ENCODE peak calls at places on chromosomes 4 and X, in ten cellular contexts. X is gastrocnemius medialis, R is type B pancreatic cell, G is omental fat pad, Q is glutamatergic neuron, Y is PC-3, N is GM06990, F is endothelial cell, A is fibroblast of the aortic adventitia, J is tibial artery. U is an unnamed sample.
A peak's percentile ranks its signal among the peaks of the same experiment; 100 is the strongest.

GRCh38 chr4:102554482-102554881 is 53.3 kb downstream of the NFKB1 start:
- DNase-seq in F (no peak), Y (no peak), R (no peak), A (peak; percentile 39), Q (no peak), G (no peak), N (no peak), J (peak; percentile 59), X (peak; percentile 53), U (no peak)

GRCh38 chr4:173360587-173361221 is 10.1 kb upstream of the SAP30 start:
- DNase-seq in Q (no peak), X (no peak), J (no peak), R (no peak), G (no peak), F (no peak), Y (peak; percentile 33), N (no peak), A (no peak), U (no peak)

GRCh38 chr4:69126030-69126429 is 29.8 kb downstream of the UGT2B7 start:
- DNase-seq in X (no peak), N (no peak), A (no peak), R (no peak), Y (no peak), J (no peak), G (no peak), F (no peak), Q (no peak), U (no peak)

GRCh38 chrX:34764842-34765241 is 107.8 kb upstream of the TMEM47 start:
- DNase-seq in Y (peak; percentile 53), R (no peak), A (no peak), Q (no peak), N (no peak), F (no peak), J (no peak), X (no peak), G (no peak), U (no peak)

GRCh38 chr4:152939655-152940054 is 3.5 kb downstream of the FHDC1 start:
- DNase-seq in X (no peak), R (no peak), A (no peak), J (no peak), N (no peak), F (no peak), Q (no peak), Y (no peak), G (no peak), U (no peak)

GRCh38 chr4:3822230-3822947 is 56.2 kb downstream of the ADRA2C start:
- DNase-seq in A (peak; percentile 8), X (no peak), J (no peak), G (no peak), F (no peak), Y (no peak), Q (no peak), N (no peak), R (no peak), U (no peak)

GRCh38 chrX:13750204-13750603 is 15.7 kb downstream of the OFD1 start:
- DNase-seq in F (no peak), R (no peak), Y (peak; percentile 78), N (no peak), G (no peak), Q (no peak), A (peak; percentile 58), X (no peak), J (no peak), U (no peak)

GRCh38 chrX:72540318-72540717 is 32.3 kb downstream of the HDAC8 start:
- DNase-seq in Y (peak; percentile 44), F (no peak), Q (no peak), G (no peak), J (no peak), X (no peak), R (no peak), A (peak; percentile 65), N (no peak), U (no peak)

GRCh38 chr4:141810038-141810701 is 173.8 kb downstream of the IL15 start:
- DNase-seq in Q (no peak), F (no peak), A (no peak), G (no peak), R (no peak), J (no peak), X (no peak), Y (no peak), N (no peak), U (no peak)

GRCh38 chrX:25878806-25879205 is 259.3 kb upstream of the MAGEB18 start:
- DNase-seq in Q (no peak), A (no peak), F (no peak), Y (no peak), J (no peak), G (no peak), N (no peak), R (no peak), X (no peak), U (no peak)

GRCh38 chr4:153788419-153789276 is at the start of gene SFRP2:
- DNase-seq in A (no peak), G (no peak), Y (no peak), J (peak; percentile 47), N (no peak), Q (peak; percentile 46), X (no peak), R (peak; percentile 71), F (peak; percentile 40), U (no peak)

GRCh38 chr4:8115203-8115520 is 43.5 kb downstream of the ABLIM2 start:
- DNase-seq in R (no peak), G (no peak), A (no peak), J (no peak), Q (no peak), X (no peak), N (no peak), Y (no peak), F (no peak), U (no peak)

GRCh38 chrX:15874672-15875071 is 20.1 kb upstream of the AP1S2 start:
- DNase-seq in Q (no peak), G (no peak), X (no peak), F (no peak), J (no peak), A (no peak), Y (no peak), N (no peak), R (no peak), U (no peak)

DNA sequence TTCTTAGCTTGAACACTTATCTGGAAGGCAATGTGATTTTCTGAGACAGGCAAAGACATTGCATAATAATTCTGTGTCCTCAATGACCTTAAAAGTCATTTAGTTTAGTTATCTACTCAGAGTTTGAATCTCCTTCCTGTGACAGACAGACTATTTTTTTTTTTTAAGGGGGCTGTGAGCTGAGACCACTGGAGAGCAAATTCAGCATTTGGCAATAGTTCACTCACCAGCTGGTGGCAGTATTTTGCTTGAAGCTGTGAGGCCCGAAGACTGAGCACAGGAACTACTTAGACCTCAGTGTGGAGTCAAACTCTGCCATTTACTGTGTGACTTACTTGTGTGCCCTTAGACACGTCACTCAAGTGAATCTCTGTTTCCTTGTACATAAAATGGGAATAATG is 22.9 kb upstream of the CPE start:
- DNase-seq in N (no peak), Y (peak; percentile 54), R (no peak), G (no peak), Q (peak; percentile 61), X (no peak), F (peak; percentile 38), J (peak; percentile 40), A (peak; percentile 72), U (no peak)
- TF ChIP-seq CTCF in N (peak; percentile 57), Y (peak; percentile 73), R (peak; percentile 69), G (no peak), Q (no peak), X (peak; percentile 16), F (no peak), J (peak; percentile 56), A (peak; percentile 66), U (peak; percentile 51)

GRCh38 chr4:92600638-92601037 is 296.9 kb downstream of the GRID2 start:
- DNase-seq in J (no peak), N (no peak), R (no peak), A (no peak), Q (no peak), G (no peak), F (peak; percentile 8), X (no peak), Y (peak; percentile 1), U (no peak)
- TF ChIP-seq CTCF in J (no peak), N (no peak), R (no peak), A (no peak), Q (no peak), G (no peak), F (no peak), X (no peak), Y (no peak), U (no peak)

GRCh38 chr4:99159699-99160098 is 15.6 kb upstream of the ADH4 start:
- DNase-seq in Q (no peak), Y (no peak), F (no peak), A (peak; percentile 23), G (no peak), N (no peak), R (no peak), X (no peak), J (no peak), U (no peak)
- TF ChIP-seq CTCF in Q (no peak), Y (peak; percentile 47), F (no peak), A (no peak), G (no peak), N (no peak), R (no peak), X (no peak), J (no peak), U (no peak)

GRCh38 chrX:86348669-86349068 is 200.4 kb downstream of the DACH2 start:
- DNase-seq in R (no peak), X (no peak), Y (no peak), Q (peak; percentile 17), N (no peak), A (no peak), G (no peak), F (peak; percentile 8), J (no peak), U (no peak)
- TF ChIP-seq CTCF in R (peak; percentile 45), X (no peak), Y (peak; percentile 15), Q (no peak), N (no peak), A (no peak), G (no peak), F (peak; percentile 14), J (no peak), U (no peak)

DNA sequence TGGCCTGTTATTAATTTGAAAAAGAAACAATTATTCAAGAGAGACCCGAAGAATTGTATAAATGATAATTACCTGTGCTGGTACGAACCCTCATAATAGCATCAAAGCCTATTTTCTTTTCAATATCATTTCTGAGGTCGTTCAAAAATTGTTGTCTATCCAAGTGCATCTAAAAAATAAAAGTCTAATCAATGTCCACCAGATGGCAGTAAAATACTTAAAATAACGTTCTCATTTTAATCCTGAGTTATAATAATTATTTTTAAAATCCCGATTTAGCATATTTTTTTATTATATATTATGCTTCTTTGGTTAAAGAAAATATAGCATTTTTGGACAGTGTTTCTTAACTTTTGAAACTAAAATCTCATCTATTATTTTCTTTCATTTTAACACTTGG is 55.7 kb downstream of the METTL14 start:
- DNase-seq in G (no peak), A (peak; percentile 60), Q (no peak), Y (peak; percentile 36), N (no peak), J (no peak), R (no peak), X (no peak), F (no peak), U (no peak)
- TF ChIP-seq CTCF in G (no peak), A (no peak), Q (peak; percentile 73), Y (peak; percentile 47), N (peak; percentile 26), J (peak; percentile 34), R (peak; percentile 79), X (peak; percentile 52), F (peak; percentile 77), U (peak; percentile 52)

DNA sequence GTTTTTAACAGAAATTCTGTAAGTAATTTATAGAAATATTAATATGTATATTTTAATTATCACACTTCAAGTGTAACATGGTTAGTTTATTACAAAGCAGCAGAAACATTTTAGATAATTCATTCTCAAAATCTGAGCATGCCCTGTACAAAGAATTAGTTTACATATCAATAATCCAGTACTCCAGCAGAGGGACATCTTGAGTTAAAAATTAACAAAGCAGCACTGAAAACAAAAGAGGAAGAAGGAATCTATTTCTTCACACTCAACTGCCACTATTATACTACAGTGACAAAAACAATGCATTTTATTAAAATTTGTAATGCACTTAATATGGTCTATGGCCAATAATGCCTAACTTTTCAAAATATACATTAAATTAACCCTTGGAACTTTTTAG is 179.1 kb upstream of the KLHL4 start:
- DNase-seq in R (no peak), N (no peak), J (no peak), Y (peak; percentile 47), F (no peak), G (no peak), X (no peak), A (peak; percentile 42), Q (no peak), U (no peak)
- TF ChIP-seq CTCF in R (peak; percentile 78), N (no peak), J (peak; percentile 42), Y (peak; percentile 53), F (peak; percentile 44), G (no peak), X (no peak), A (peak; percentile 33), Q (peak; percentile 52), U (peak; percentile 35)